ENCODE peak calls at places on chromosome 11, in four cellular contexts. B is K562, C is HepG2, K is SK-N-SH. R is an unnamed sample.

GRCh38 chr11:91630916-91631673 is 593.5 kb upstream of the FAT3 start:
- DNase-seq in K (no peak), C (no peak), B (no peak), R (no peak)

GRCh38 chr11:66628061-66628603 is 10.4 kb upstream of the RBM4 start:
- DNase-seq in C (no peak), B (no peak), K (no peak), R (no peak)

GRCh38 chr11:57410287-57410686 is 16.6 kb downstream of the SLC43A3 start:
- DNase-seq in B (no peak), K (no peak), C (no peak), R (no peak)

GRCh38 chr11:22670803-22671202 is 4.4 kb downstream of the GAS2 start:
- DNase-seq in C (peak), K (no peak), B (peak), R (no peak)

GRCh38 chr11:47415949-47416472 is 7.6 kb downstream of the SLC39A13 start:
- DNase-seq in K (no peak), B (no peak), C (no peak), R (peak)

GRCh38 chr11:22163394-22163797 is 29.5 kb upstream of the ANO5 start:
- DNase-seq in C (no peak), K (no peak), B (no peak), R (no peak)

GRCh38 chr11:29629281-29629680 is 387.5 kb downstream of the KCNA4 start:
- DNase-seq in B (no peak), K (no peak), C (no peak), R (no peak)

GRCh38 chr11:86116386-86116726 is 47.5 kb upstream of the PICALM start:
- DNase-seq in K (peak), C (no peak), B (no peak), R (no peak)

GRCh38 chr11:100328626-100329340 is 358.3 kb upstream of the ARHGAP42 start:
- DNase-seq in B (no peak), K (no peak), C (no peak), R (no peak)

GRCh38 chr11:40255457-40255856 is 1204.0 kb downstream of the LRRC4C start:
- DNase-seq in C (no peak), B (no peak), K (no peak), R (no peak)

GRCh38 chr11:64489831-64490441 is 101.1 kb upstream of the SLC22A12 start:
- DNase-seq in C (peak), B (peak), K (peak), R (peak)

GRCh38 chr11:116636341-116636968 is 136.3 kb downstream of the BUD13 start:
- DNase-seq in B (no peak), C (no peak), K (no peak), R (no peak)

GRCh38 chr11:119361056-119361787 is 14.7 kb upstream of the MFRP start:
- DNase-seq in C (peak), B (peak), K (peak), R (peak)

GRCh38 chr11:35043933-35044332 is 95.0 kb upstream of the CD44 start:
- DNase-seq in B (no peak), K (no peak), C (no peak), R (no peak)

GRCh38 chr11:1943977-1944376 is 3.2 kb upstream of the MRPL23 start:
- DNase-seq in B (no peak), C (no peak), K (no peak), R (no peak)

GRCh38 chr11:12284321-12285050 is 92.9 kb upstream of the PARVA start:
- DNase-seq in B (no peak), K (peak), C (no peak), R (no peak)

GRCh38 chr11:64074239-64074638 is 38.5 kb downstream of the FLRT1 start:
- DNase-seq in K (no peak), C (no peak), B (peak), R (no peak)

GRCh38 chr11:126526471-126526870 is 171.0 kb downstream of the ST3GAL4 start:
- DNase-seq in B (no peak), C (no peak), K (no peak), R (no peak)

GRCh38 chr11:72569966-72570892 is 104.0 kb downstream of the PDE2A start:
- DNase-seq in B (no peak), K (no peak), C (no peak), R (no peak)

GRCh38 chr11:113618360-113618759 is 87.7 kb downstream of the TMPRSS5 start:
- DNase-seq in K (no peak), B (no peak), C (no peak), R (no peak)

GRCh38 chr11:67656278-67656922 is 5.9 kb upstream of the ACY3 start:
- DNase-seq in B (peak), C (no peak), K (no peak), R (no peak)

GRCh38 chr11:19275496-19275895 is 34.8 kb upstream of the E2F8 start:
- DNase-seq in K (no peak), B (no peak), C (no peak), R (no peak)

GRCh38 chr11:2834893-2835767 is 50.4 kb downstream of the CDKN1C start:
- DNase-seq in C (peak), B (no peak), K (no peak), R (no peak)

GRCh38 chr11:74462009-74462408 is 5.3 kb downstream of the KCNE3 start:
- DNase-seq in K (no peak), C (peak), B (peak), R (no peak)

GRCh38 chr11:45659818-45660160 is 5.6 kb downstream of the CHST1 start:
- DNase-seq in C (no peak), K (peak), B (no peak), R (no peak)

GRCh38 chr11:102280237-102280833 is 36.9 kb upstream of the BIRC3 start:
- DNase-seq in K (no peak), B (no peak), C (peak), R (no peak)

GRCh38 chr11:118277312-118277711 is 13.2 kb upstream of the MPZL2 start:
- DNase-seq in C (peak), B (no peak), K (no peak), R (peak)

GRCh38 chr11:61581931-61582330 is 1.1 kb upstream of the SYT7 start:
- DNase-seq in C (no peak), K (no peak), B (no peak), R (no peak)

GRCh38 chr11:61578819-61579218 is 2.1 kb downstream of the SYT7 start:
- DNase-seq in B (no peak), C (no peak), K (no peak), R (no peak)

GRCh38 chr11:61579398-61580291 is 1.2 kb downstream of the SYT7 start:
- DNase-seq in K (no peak), C (no peak), B (no peak), R (no peak)

GRCh38 chr11:61580292-61580888 is 486 bp downstream of the SYT7 start:
- DNase-seq in C (no peak), B (peak), K (no peak), R (no peak)

DNA sequence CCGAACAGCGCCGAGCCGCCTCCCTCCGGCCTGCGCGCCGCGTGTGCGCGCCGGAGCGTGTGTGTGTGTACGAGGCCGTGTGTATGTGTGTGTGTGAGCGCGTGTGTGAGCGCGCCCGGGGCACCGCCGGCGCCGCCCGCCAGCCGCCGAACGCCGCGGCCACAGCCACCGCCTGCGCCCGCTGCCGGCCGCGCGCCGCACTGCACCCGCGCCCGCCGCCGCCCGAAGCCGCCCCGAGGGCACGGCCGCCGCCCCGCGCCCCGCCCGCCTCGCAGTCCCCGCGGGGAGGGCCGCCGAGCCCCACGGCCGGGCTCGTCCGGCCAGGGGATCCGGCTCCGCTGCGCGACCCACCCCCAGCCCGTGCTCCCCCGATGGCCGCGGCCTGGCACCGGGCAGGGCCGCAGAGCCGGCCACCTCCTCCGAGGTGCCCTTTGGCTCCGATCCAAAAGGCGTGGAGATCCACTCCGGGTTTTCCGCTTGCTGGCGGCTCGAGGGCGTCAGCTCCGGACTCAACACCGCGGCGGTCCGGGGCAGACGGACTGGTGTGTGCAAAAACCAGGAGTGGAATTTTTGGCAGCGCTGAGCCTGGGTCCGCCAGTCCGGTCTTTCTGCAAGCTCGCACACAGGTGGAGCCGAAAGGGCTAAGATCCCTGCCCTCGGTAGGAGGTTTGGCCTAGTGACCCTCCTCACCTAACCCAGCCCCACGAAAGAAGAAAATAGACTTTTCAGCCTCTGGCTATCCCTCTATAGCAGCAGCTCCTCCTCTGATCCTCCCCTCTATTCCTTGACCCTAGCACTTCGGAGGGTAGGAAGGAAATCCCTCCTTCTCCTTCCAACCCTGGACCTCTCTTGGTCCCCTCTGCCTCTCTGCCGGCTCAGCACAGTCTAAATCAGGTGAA is at the start of gene SYT7:
- DNase-seq in K (peak), B (peak), C (peak), R (peak)
- H3K9ac ChIP-seq in K (no peak), B (no peak), C (peak), R (peak)

GRCh38 chr11:8168485-8169257 is at the start of gene RIC3:
- DNase-seq in K (peak), C (no peak), B (no peak), R (no peak)

GRCh38 chr11:8167796-8168195 is 1.0 kb downstream of the RIC3 start:
- DNase-seq in B (no peak), K (no peak), C (no peak), R (no peak)
- TF ChIP-seq ELF1 in B (no peak), K (no peak), C (no peak), R (no peak)

GRCh38 chr11:4751201-4751600 is 18.5 kb downstream of the OR51F1 start:
- DNase-seq in C (no peak), K (no peak), B (no peak), R (no peak)
- H3K9ac ChIP-seq in C (no peak), K (no peak), B (no peak), R (no peak)

GRCh38 chr11:62555464-62556092 is 9.0 kb upstream of the AHNAK start:
- DNase-seq in C (no peak), B (peak), K (peak), R (no peak)

GRCh38 chr11:62553839-62554361 is 7.3 kb upstream of the AHNAK start:
- DNase-seq in C (no peak), K (no peak), B (no peak), R (peak)

GRCh38 chr11:62552465-62552782 is 5.8 kb upstream of the AHNAK start:
- DNase-seq in B (no peak), K (no peak), C (no peak), R (no peak)

GRCh38 chr11:62554377-62554776 is 7.8 kb upstream of the AHNAK start:
- DNase-seq in C (no peak), K (no peak), B (no peak), R (no peak)

DNA sequence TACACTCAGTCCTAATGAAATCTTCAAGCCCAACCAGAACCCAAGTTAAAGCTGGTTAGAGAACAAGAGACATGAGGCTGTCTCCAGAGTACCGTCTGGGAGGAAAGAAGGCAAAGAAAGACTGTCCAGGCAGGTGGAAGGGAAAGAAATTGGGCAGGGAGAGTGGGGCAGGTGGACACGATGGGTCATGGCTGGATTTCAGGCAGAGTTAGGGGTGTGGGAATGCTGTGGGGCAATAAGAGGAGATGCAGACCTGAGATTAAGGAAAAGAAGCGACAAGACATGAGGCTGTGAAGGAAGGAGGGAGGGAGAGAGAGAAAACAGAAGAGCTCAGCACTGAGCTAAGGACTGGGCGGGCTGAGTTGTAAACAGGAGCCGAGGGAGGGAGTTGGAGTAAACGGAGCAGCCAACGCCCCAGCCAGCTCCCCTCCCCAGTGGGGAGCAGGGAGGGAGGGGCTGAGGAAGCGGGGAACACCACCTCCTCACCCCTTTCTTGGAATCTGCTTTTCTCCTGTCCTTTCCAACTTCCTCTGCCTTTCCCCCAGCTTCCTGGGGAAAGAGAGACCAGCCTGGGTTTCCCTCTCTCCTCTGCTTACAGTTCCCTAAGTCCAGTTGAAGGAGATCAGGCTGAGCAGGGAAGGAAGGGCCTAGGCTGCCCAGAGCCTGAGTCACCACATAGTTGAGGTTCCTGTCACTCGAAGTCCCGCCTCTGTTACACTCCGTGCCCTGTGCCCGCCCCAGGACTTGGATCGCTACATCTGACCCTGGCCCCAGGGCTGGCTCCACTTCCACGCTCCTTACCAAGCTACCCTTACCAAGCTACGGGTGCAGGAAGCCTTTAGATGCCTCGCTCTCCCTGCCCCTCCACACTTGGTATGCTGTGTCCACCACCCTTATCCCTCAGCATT is 6.6 kb upstream of the AHNAK start:
- DNase-seq in C (no peak), B (peak), K (no peak), R (peak)
- TF ChIP-seq ELF1 in C (no peak), B (peak), K (peak), R (no peak)

GRCh38 chr11:123306531-123306930 is 111.5 kb upstream of the CLMP start:
- DNase-seq in K (no peak), B (no peak), C (no peak), R (no peak)
- H3K9ac ChIP-seq in K (no peak), B (no peak), C (no peak), R (no peak)

DNA sequence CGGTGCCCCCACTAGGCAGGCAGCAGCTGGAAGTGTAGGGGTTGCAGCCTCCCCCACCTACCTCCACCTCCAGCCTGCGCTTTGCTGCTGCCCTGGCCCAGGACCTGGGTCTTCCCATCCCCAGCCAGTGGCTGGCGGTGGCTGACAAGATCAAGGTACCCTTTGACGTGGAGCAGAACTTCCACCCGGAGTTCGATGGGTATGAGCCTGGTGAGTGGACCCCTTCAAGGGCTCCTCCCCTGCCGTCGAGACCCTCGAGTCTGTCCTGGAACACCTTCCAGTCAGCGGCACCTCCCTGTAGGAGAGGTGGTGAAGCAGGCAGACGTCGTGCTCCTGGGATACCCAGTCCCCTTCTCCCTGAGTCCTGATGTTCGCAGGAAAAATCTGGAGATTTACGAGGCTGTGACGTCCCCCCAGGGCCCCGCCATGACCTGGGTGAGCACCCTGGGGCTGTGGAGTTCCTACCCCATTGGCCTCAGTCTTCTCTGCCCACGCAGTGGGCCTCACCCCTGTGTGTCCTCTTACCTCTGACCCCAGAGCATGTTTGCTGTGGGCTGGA is 4.4 kb downstream of the PGGHG start:
- DNase-seq in K (no peak), C (no peak), B (no peak), R (no peak)
- TF ChIP-seq ELF1 in K (no peak), C (no peak), B (no peak), R (no peak)

GRCh38 chr11:16917941-16918340 is 96.3 kb downstream of the PLEKHA7 start:
- DNase-seq in B (no peak), K (no peak), C (no peak), R (no peak)

GRCh38 chr11:16921019-16921418 is 93.2 kb downstream of the PLEKHA7 start:
- DNase-seq in C (no peak), B (no peak), K (no peak), R (no peak)

GRCh38 chr11:16923987-16924386 is 90.2 kb downstream of the PLEKHA7 start:
- DNase-seq in B (no peak), K (no peak), C (no peak), R (no peak)

GRCh38 chr11:16924462-16924825 is 89.8 kb downstream of the PLEKHA7 start:
- DNase-seq in B (no peak), K (no peak), C (no peak), R (no peak)

GRCh38 chr11:16920559-16920958 is 93.7 kb downstream of the PLEKHA7 start:
- DNase-seq in K (no peak), C (no peak), B (no peak), R (no peak)
- H3K9ac ChIP-seq in K (no peak), C (no peak), B (no peak), R (no peak)

GRCh38 chr11:121723261-121723741 is 270.5 kb upstream of the SORL1-AS1 start:
- DNase-seq in K (no peak), B (no peak), C (no peak), R (no peak)
- TF ChIP-seq ELF1 in K (no peak), B (no peak), C (no peak), R (no peak)